ENCODE peak calls at places on chromosome 16, in ten cellular contexts. One of them, this sample, is unnamed.

GRCh38 chr16:57538235-57538711 is 1.9 kb upstream of the CCDC102A start:
- DNase-seq in effector memory CD8-positive, alpha-beta T cell: no peak
- DNase-seq in body of pancreas: no peak
- DNase-seq in fibroblast of pulmonary artery: no peak
- DNase-seq in stimulated activated CD8-positive, alpha-beta memory T cell treated with anti-CD3 and anti-CD28 coated beads, Interleukin-2, amount 100 ng/mL, for 1 hour: no peak
- DNase-seq in stimulated activated CD4-positive, alpha-beta T cell treated with anti-CD3 and anti-CD28 coated beads, TNF-alpha, amount 100 ng/mL, for 24 hours: no peak
- DNase-seq in hypothalamus: no peak
- DNase-seq in MM.1S: no peak
- DNase-seq in ELF-1: no peak
- DNase-seq in activated CD4-positive, alpha-beta T cell treated with anti-CD3 and anti-CD28 coated beads, Interleukin-2, amount 50 U/mL, for 48 hours: peak
- DNase-seq in this sample: no peak

GRCh38 chr16:48182979-48183537 is 27.3 kb upstream of the ABCC12 start:
- DNase-seq in body of pancreas: no peak
- DNase-seq in hypothalamus: no peak
- DNase-seq in effector memory CD8-positive, alpha-beta T cell: no peak
- DNase-seq in stimulated activated CD4-positive, alpha-beta T cell treated with anti-CD3 and anti-CD28 coated beads, TNF-alpha, amount 100 ng/mL, for 24 hours: no peak
- DNase-seq in MM.1S: no peak
- DNase-seq in fibroblast of pulmonary artery: no peak
- DNase-seq in stimulated activated CD8-positive, alpha-beta memory T cell treated with anti-CD3 and anti-CD28 coated beads, Interleukin-2, amount 100 ng/mL, for 1 hour: no peak
- DNase-seq in ELF-1: no peak
- DNase-seq in activated CD4-positive, alpha-beta T cell treated with anti-CD3 and anti-CD28 coated beads, Interleukin-2, amount 50 U/mL, for 48 hours: no peak
- DNase-seq in this sample: no peak

GRCh38 chr16:85975421-85976100 is 76.6 kb downstream of the IRF8 start:
- DNase-seq in stimulated activated CD8-positive, alpha-beta memory T cell treated with anti-CD3 and anti-CD28 coated beads, Interleukin-2, amount 100 ng/mL, for 1 hour: no peak
- DNase-seq in body of pancreas: no peak
- DNase-seq in fibroblast of pulmonary artery: no peak
- DNase-seq in hypothalamus: no peak
- DNase-seq in ELF-1: no peak
- DNase-seq in stimulated activated CD4-positive, alpha-beta T cell treated with anti-CD3 and anti-CD28 coated beads, TNF-alpha, amount 100 ng/mL, for 24 hours: no peak
- DNase-seq in MM.1S: no peak
- DNase-seq in effector memory CD8-positive, alpha-beta T cell: no peak
- DNase-seq in activated CD4-positive, alpha-beta T cell treated with anti-CD3 and anti-CD28 coated beads, Interleukin-2, amount 50 U/mL, for 48 hours: no peak
- DNase-seq in this sample: no peak

GRCh38 chr16:50293994-50294855 is 27.9 kb downstream of the ADCY7 start:
- DNase-seq in effector memory CD8-positive, alpha-beta T cell: no peak
- DNase-seq in stimulated activated CD8-positive, alpha-beta memory T cell treated with anti-CD3 and anti-CD28 coated beads, Interleukin-2, amount 100 ng/mL, for 1 hour: no peak
- DNase-seq in stimulated activated CD4-positive, alpha-beta T cell treated with anti-CD3 and anti-CD28 coated beads, TNF-alpha, amount 100 ng/mL, for 24 hours: no peak
- DNase-seq in fibroblast of pulmonary artery: no peak
- DNase-seq in body of pancreas: no peak
- DNase-seq in hypothalamus: no peak
- DNase-seq in activated CD4-positive, alpha-beta T cell treated with anti-CD3 and anti-CD28 coated beads, Interleukin-2, amount 50 U/mL, for 48 hours: no peak
- DNase-seq in MM.1S: no peak
- DNase-seq in ELF-1: no peak
- DNase-seq in this sample: no peak

GRCh38 chr16:48054881-48055601 is 100.8 kb downstream of the ABCC12 start:
- DNase-seq in stimulated activated CD8-positive, alpha-beta memory T cell treated with anti-CD3 and anti-CD28 coated beads, Interleukin-2, amount 100 ng/mL, for 1 hour: no peak
- DNase-seq in hypothalamus: no peak
- DNase-seq in body of pancreas: peak
- DNase-seq in activated CD4-positive, alpha-beta T cell treated with anti-CD3 and anti-CD28 coated beads, Interleukin-2, amount 50 U/mL, for 48 hours: peak
- DNase-seq in stimulated activated CD4-positive, alpha-beta T cell treated with anti-CD3 and anti-CD28 coated beads, TNF-alpha, amount 100 ng/mL, for 24 hours: no peak
- DNase-seq in effector memory CD8-positive, alpha-beta T cell: peak
- DNase-seq in ELF-1: peak
- DNase-seq in fibroblast of pulmonary artery: peak
- DNase-seq in MM.1S: peak
- DNase-seq in this sample: no peak

GRCh38 chr16:84357191-84357651 is 11.1 kb upstream of the ATP2C2 start:
- DNase-seq in activated CD4-positive, alpha-beta T cell treated with anti-CD3 and anti-CD28 coated beads, Interleukin-2, amount 50 U/mL, for 48 hours: peak
- DNase-seq in fibroblast of pulmonary artery: no peak
- DNase-seq in MM.1S: no peak
- DNase-seq in effector memory CD8-positive, alpha-beta T cell: no peak
- DNase-seq in ELF-1: no peak
- DNase-seq in stimulated activated CD4-positive, alpha-beta T cell treated with anti-CD3 and anti-CD28 coated beads, TNF-alpha, amount 100 ng/mL, for 24 hours: no peak
- DNase-seq in body of pancreas: no peak
- DNase-seq in hypothalamus: no peak
- DNase-seq in stimulated activated CD8-positive, alpha-beta memory T cell treated with anti-CD3 and anti-CD28 coated beads, Interleukin-2, amount 100 ng/mL, for 1 hour: no peak
- DNase-seq in this sample: no peak

GRCh38 chr16:71338193-71338592 is 20.3 kb upstream of the CALB2 start:
- DNase-seq in stimulated activated CD4-positive, alpha-beta T cell treated with anti-CD3 and anti-CD28 coated beads, TNF-alpha, amount 100 ng/mL, for 24 hours: no peak
- DNase-seq in hypothalamus: no peak
- DNase-seq in effector memory CD8-positive, alpha-beta T cell: no peak
- DNase-seq in activated CD4-positive, alpha-beta T cell treated with anti-CD3 and anti-CD28 coated beads, Interleukin-2, amount 50 U/mL, for 48 hours: no peak
- DNase-seq in ELF-1: no peak
- DNase-seq in stimulated activated CD8-positive, alpha-beta memory T cell treated with anti-CD3 and anti-CD28 coated beads, Interleukin-2, amount 100 ng/mL, for 1 hour: no peak
- DNase-seq in MM.1S: no peak
- DNase-seq in body of pancreas: no peak
- DNase-seq in fibroblast of pulmonary artery: no peak
- DNase-seq in this sample: no peak

GRCh38 chr16:10040136-10041080 is 141.8 kb downstream of the GRIN2A start:
- DNase-seq in stimulated activated CD8-positive, alpha-beta memory T cell treated with anti-CD3 and anti-CD28 coated beads, Interleukin-2, amount 100 ng/mL, for 1 hour: no peak
- DNase-seq in hypothalamus: no peak
- DNase-seq in fibroblast of pulmonary artery: no peak
- DNase-seq in ELF-1: peak
- DNase-seq in activated CD4-positive, alpha-beta T cell treated with anti-CD3 and anti-CD28 coated beads, Interleukin-2, amount 50 U/mL, for 48 hours: no peak
- DNase-seq in stimulated activated CD4-positive, alpha-beta T cell treated with anti-CD3 and anti-CD28 coated beads, TNF-alpha, amount 100 ng/mL, for 24 hours: no peak
- DNase-seq in body of pancreas: no peak
- DNase-seq in effector memory CD8-positive, alpha-beta T cell: no peak
- DNase-seq in MM.1S: no peak
- DNase-seq in this sample: no peak

GRCh38 chr16:49021136-49021535 is 260.5 kb downstream of the CBLN1 start:
- DNase-seq in hypothalamus: no peak
- DNase-seq in stimulated activated CD8-positive, alpha-beta memory T cell treated with anti-CD3 and anti-CD28 coated beads, Interleukin-2, amount 100 ng/mL, for 1 hour: no peak
- DNase-seq in ELF-1: no peak
- DNase-seq in MM.1S: no peak
- DNase-seq in stimulated activated CD4-positive, alpha-beta T cell treated with anti-CD3 and anti-CD28 coated beads, TNF-alpha, amount 100 ng/mL, for 24 hours: no peak
- DNase-seq in effector memory CD8-positive, alpha-beta T cell: no peak
- DNase-seq in body of pancreas: no peak
- DNase-seq in fibroblast of pulmonary artery: peak
- DNase-seq in activated CD4-positive, alpha-beta T cell treated with anti-CD3 and anti-CD28 coated beads, Interleukin-2, amount 50 U/mL, for 48 hours: no peak
- DNase-seq in this sample: peak

GRCh38 chr16:75402174-75402820 is 31.0 kb downstream of the CFDP1 start:
- DNase-seq in hypothalamus: no peak
- DNase-seq in body of pancreas: no peak
- DNase-seq in ELF-1: no peak
- DNase-seq in activated CD4-positive, alpha-beta T cell treated with anti-CD3 and anti-CD28 coated beads, Interleukin-2, amount 50 U/mL, for 48 hours: no peak
- DNase-seq in effector memory CD8-positive, alpha-beta T cell: no peak
- DNase-seq in stimulated activated CD8-positive, alpha-beta memory T cell treated with anti-CD3 and anti-CD28 coated beads, Interleukin-2, amount 100 ng/mL, for 1 hour: no peak
- DNase-seq in MM.1S: no peak
- DNase-seq in fibroblast of pulmonary artery: peak
- DNase-seq in stimulated activated CD4-positive, alpha-beta T cell treated with anti-CD3 and anti-CD28 coated beads, TNF-alpha, amount 100 ng/mL, for 24 hours: no peak
- DNase-seq in this sample: no peak

GRCh38 chr16:31064882-31065461 is 9.1 kb downstream of the ZNF668 start:
- DNase-seq in stimulated activated CD8-positive, alpha-beta memory T cell treated with anti-CD3 and anti-CD28 coated beads, Interleukin-2, amount 100 ng/mL, for 1 hour: no peak
- DNase-seq in fibroblast of pulmonary artery: peak
- DNase-seq in hypothalamus: no peak
- DNase-seq in stimulated activated CD4-positive, alpha-beta T cell treated with anti-CD3 and anti-CD28 coated beads, TNF-alpha, amount 100 ng/mL, for 24 hours: no peak
- DNase-seq in activated CD4-positive, alpha-beta T cell treated with anti-CD3 and anti-CD28 coated beads, Interleukin-2, amount 50 U/mL, for 48 hours: no peak
- DNase-seq in MM.1S: no peak
- DNase-seq in body of pancreas: peak
- DNase-seq in ELF-1: peak
- DNase-seq in effector memory CD8-positive, alpha-beta T cell: no peak
- DNase-seq in this sample: no peak

GRCh38 chr16:87956169-87956770 is 5.0 kb downstream of the BANP start:
- DNase-seq in fibroblast of pulmonary artery: peak
- DNase-seq in MM.1S: peak
- DNase-seq in ELF-1: peak
- DNase-seq in stimulated activated CD4-positive, alpha-beta T cell treated with anti-CD3 and anti-CD28 coated beads, TNF-alpha, amount 100 ng/mL, for 24 hours: peak
- DNase-seq in effector memory CD8-positive, alpha-beta T cell: peak
- DNase-seq in body of pancreas: peak
- DNase-seq in hypothalamus: no peak
- DNase-seq in activated CD4-positive, alpha-beta T cell treated with anti-CD3 and anti-CD28 coated beads, Interleukin-2, amount 50 U/mL, for 48 hours: peak
- DNase-seq in stimulated activated CD8-positive, alpha-beta memory T cell treated with anti-CD3 and anti-CD28 coated beads, Interleukin-2, amount 100 ng/mL, for 1 hour: no peak
- DNase-seq in this sample: no peak

GRCh38 chr16:22070361-22071351 is 21.7 kb upstream of the VWA3A start:
- DNase-seq in effector memory CD8-positive, alpha-beta T cell: no peak
- DNase-seq in activated CD4-positive, alpha-beta T cell treated with anti-CD3 and anti-CD28 coated beads, Interleukin-2, amount 50 U/mL, for 48 hours: no peak
- DNase-seq in stimulated activated CD8-positive, alpha-beta memory T cell treated with anti-CD3 and anti-CD28 coated beads, Interleukin-2, amount 100 ng/mL, for 1 hour: no peak
- DNase-seq in hypothalamus: no peak
- DNase-seq in MM.1S: no peak
- DNase-seq in fibroblast of pulmonary artery: peak
- DNase-seq in body of pancreas: peak
- DNase-seq in ELF-1: no peak
- DNase-seq in stimulated activated CD4-positive, alpha-beta T cell treated with anti-CD3 and anti-CD28 coated beads, TNF-alpha, amount 100 ng/mL, for 24 hours: no peak
- DNase-seq in this sample: no peak

GRCh38 chr16:14629612-14629918 is 495 bp downstream of the PARN start:
- DNase-seq in fibroblast of pulmonary artery: no peak
- DNase-seq in activated CD4-positive, alpha-beta T cell treated with anti-CD3 and anti-CD28 coated beads, Interleukin-2, amount 50 U/mL, for 48 hours: no peak
- DNase-seq in hypothalamus: no peak
- DNase-seq in stimulated activated CD8-positive, alpha-beta memory T cell treated with anti-CD3 and anti-CD28 coated beads, Interleukin-2, amount 100 ng/mL, for 1 hour: no peak
- DNase-seq in MM.1S: no peak
- DNase-seq in stimulated activated CD4-positive, alpha-beta T cell treated with anti-CD3 and anti-CD28 coated beads, TNF-alpha, amount 100 ng/mL, for 24 hours: no peak
- DNase-seq in body of pancreas: peak
- DNase-seq in ELF-1: no peak
- DNase-seq in effector memory CD8-positive, alpha-beta T cell: no peak
- DNase-seq in this sample: no peak

GRCh38 chr16:17277981-17278381 is 192.8 kb downstream of the XYLT1 start:
- DNase-seq in effector memory CD8-positive, alpha-beta T cell: no peak
- DNase-seq in activated CD4-positive, alpha-beta T cell treated with anti-CD3 and anti-CD28 coated beads, Interleukin-2, amount 50 U/mL, for 48 hours: no peak
- DNase-seq in fibroblast of pulmonary artery: peak
- DNase-seq in body of pancreas: peak
- DNase-seq in stimulated activated CD4-positive, alpha-beta T cell treated with anti-CD3 and anti-CD28 coated beads, TNF-alpha, amount 100 ng/mL, for 24 hours: no peak
- DNase-seq in MM.1S: no peak
- DNase-seq in ELF-1: peak
- DNase-seq in stimulated activated CD8-positive, alpha-beta memory T cell treated with anti-CD3 and anti-CD28 coated beads, Interleukin-2, amount 100 ng/mL, for 1 hour: no peak
- DNase-seq in hypothalamus: no peak
- DNase-seq in this sample: no peak

GRCh38 chr16:3007957-3008748 is 4.6 kb upstream of the CLDN9 start:
- DNase-seq in ELF-1: peak
- DNase-seq in body of pancreas: peak
- DNase-seq in fibroblast of pulmonary artery: no peak
- DNase-seq in MM.1S: no peak
- DNase-seq in stimulated activated CD8-positive, alpha-beta memory T cell treated with anti-CD3 and anti-CD28 coated beads, Interleukin-2, amount 100 ng/mL, for 1 hour: no peak
- DNase-seq in effector memory CD8-positive, alpha-beta T cell: no peak
- DNase-seq in hypothalamus: no peak
- DNase-seq in stimulated activated CD4-positive, alpha-beta T cell treated with anti-CD3 and anti-CD28 coated beads, TNF-alpha, amount 100 ng/mL, for 24 hours: no peak
- DNase-seq in activated CD4-positive, alpha-beta T cell treated with anti-CD3 and anti-CD28 coated beads, Interleukin-2, amount 50 U/mL, for 48 hours: no peak
- DNase-seq in this sample: no peak

GRCh38 chr16:58027341-58028167 is 2.0 kb downstream of the MMP15 start:
- DNase-seq in fibroblast of pulmonary artery: no peak
- DNase-seq in activated CD4-positive, alpha-beta T cell treated with anti-CD3 and anti-CD28 coated beads, Interleukin-2, amount 50 U/mL, for 48 hours: no peak
- DNase-seq in stimulated activated CD8-positive, alpha-beta memory T cell treated with anti-CD3 and anti-CD28 coated beads, Interleukin-2, amount 100 ng/mL, for 1 hour: no peak
- DNase-seq in body of pancreas: peak
- DNase-seq in stimulated activated CD4-positive, alpha-beta T cell treated with anti-CD3 and anti-CD28 coated beads, TNF-alpha, amount 100 ng/mL, for 24 hours: no peak
- DNase-seq in effector memory CD8-positive, alpha-beta T cell: no peak
- DNase-seq in ELF-1: peak
- DNase-seq in MM.1S: no peak
- DNase-seq in hypothalamus: no peak
- DNase-seq in this sample: no peak

GRCh38 chr16:4882261-4882632 is 35.0 kb downstream of the UBN1 start:
- DNase-seq in body of pancreas: no peak
- DNase-seq in fibroblast of pulmonary artery: peak
- DNase-seq in stimulated activated CD4-positive, alpha-beta T cell treated with anti-CD3 and anti-CD28 coated beads, TNF-alpha, amount 100 ng/mL, for 24 hours: no peak
- DNase-seq in hypothalamus: no peak
- DNase-seq in ELF-1: no peak
- DNase-seq in MM.1S: no peak
- DNase-seq in stimulated activated CD8-positive, alpha-beta memory T cell treated with anti-CD3 and anti-CD28 coated beads, Interleukin-2, amount 100 ng/mL, for 1 hour: no peak
- DNase-seq in activated CD4-positive, alpha-beta T cell treated with anti-CD3 and anti-CD28 coated beads, Interleukin-2, amount 50 U/mL, for 48 hours: no peak
- DNase-seq in effector memory CD8-positive, alpha-beta T cell: no peak
- DNase-seq in this sample: no peak

GRCh38 chr16:24520983-24521382 is 18.4 kb upstream of the RBBP6 start:
- DNase-seq in effector memory CD8-positive, alpha-beta T cell: no peak
- DNase-seq in stimulated activated CD8-positive, alpha-beta memory T cell treated with anti-CD3 and anti-CD28 coated beads, Interleukin-2, amount 100 ng/mL, for 1 hour: no peak
- DNase-seq in hypothalamus: no peak
- DNase-seq in activated CD4-positive, alpha-beta T cell treated with anti-CD3 and anti-CD28 coated beads, Interleukin-2, amount 50 U/mL, for 48 hours: no peak
- DNase-seq in body of pancreas: no peak
- DNase-seq in ELF-1: no peak
- DNase-seq in stimulated activated CD4-positive, alpha-beta T cell treated with anti-CD3 and anti-CD28 coated beads, TNF-alpha, amount 100 ng/mL, for 24 hours: no peak
- DNase-seq in fibroblast of pulmonary artery: no peak
- DNase-seq in MM.1S: no peak
- DNase-seq in this sample: no peak

GRCh38 chr16:7581175-7581574 is 248.5 kb downstream of the RBFOX1 start:
- DNase-seq in ELF-1: no peak
- DNase-seq in hypothalamus: no peak
- DNase-seq in body of pancreas: no peak
- DNase-seq in effector memory CD8-positive, alpha-beta T cell: no peak
- DNase-seq in activated CD4-positive, alpha-beta T cell treated with anti-CD3 and anti-CD28 coated beads, Interleukin-2, amount 50 U/mL, for 48 hours: no peak
- DNase-seq in MM.1S: no peak
- DNase-seq in stimulated activated CD4-positive, alpha-beta T cell treated with anti-CD3 and anti-CD28 coated beads, TNF-alpha, amount 100 ng/mL, for 24 hours: no peak
- DNase-seq in fibroblast of pulmonary artery: no peak
- DNase-seq in stimulated activated CD8-positive, alpha-beta memory T cell treated with anti-CD3 and anti-CD28 coated beads, Interleukin-2, amount 100 ng/mL, for 1 hour: no peak
- DNase-seq in this sample: peak

GRCh38 chr16:81582655-81583441 is 138.2 kb downstream of the CMIP start:
- DNase-seq in fibroblast of pulmonary artery: peak
- DNase-seq in ELF-1: no peak
- DNase-seq in body of pancreas: peak
- DNase-seq in stimulated activated CD4-positive, alpha-beta T cell treated with anti-CD3 and anti-CD28 coated beads, TNF-alpha, amount 100 ng/mL, for 24 hours: no peak
- DNase-seq in MM.1S: no peak
- DNase-seq in hypothalamus: peak
- DNase-seq in activated CD4-positive, alpha-beta T cell treated with anti-CD3 and anti-CD28 coated beads, Interleukin-2, amount 50 U/mL, for 48 hours: no peak
- DNase-seq in stimulated activated CD8-positive, alpha-beta memory T cell treated with anti-CD3 and anti-CD28 coated beads, Interleukin-2, amount 100 ng/mL, for 1 hour: no peak
- DNase-seq in effector memory CD8-positive, alpha-beta T cell: no peak
- DNase-seq in this sample: no peak

GRCh38 chr16:56684926-56685590 is 2.8 kb downstream of the MT1X start:
- DNase-seq in hypothalamus: no peak
- DNase-seq in MM.1S: no peak
- DNase-seq in ELF-1: no peak
- DNase-seq in body of pancreas: peak
- DNase-seq in activated CD4-positive, alpha-beta T cell treated with anti-CD3 and anti-CD28 coated beads, Interleukin-2, amount 50 U/mL, for 48 hours: no peak
- DNase-seq in stimulated activated CD4-positive, alpha-beta T cell treated with anti-CD3 and anti-CD28 coated beads, TNF-alpha, amount 100 ng/mL, for 24 hours: no peak
- DNase-seq in effector memory CD8-positive, alpha-beta T cell: no peak
- DNase-seq in stimulated activated CD8-positive, alpha-beta memory T cell treated with anti-CD3 and anti-CD28 coated beads, Interleukin-2, amount 100 ng/mL, for 1 hour: no peak
- DNase-seq in fibroblast of pulmonary artery: no peak
- DNase-seq in this sample: no peak

GRCh38 chr16:85152414-85153030 is 40.2 kb upstream of the CIBAR2 start:
- DNase-seq in hypothalamus: no peak
- DNase-seq in fibroblast of pulmonary artery: no peak
- DNase-seq in body of pancreas: no peak
- DNase-seq in activated CD4-positive, alpha-beta T cell treated with anti-CD3 and anti-CD28 coated beads, Interleukin-2, amount 50 U/mL, for 48 hours: no peak
- DNase-seq in stimulated activated CD4-positive, alpha-beta T cell treated with anti-CD3 and anti-CD28 coated beads, TNF-alpha, amount 100 ng/mL, for 24 hours: no peak
- DNase-seq in stimulated activated CD8-positive, alpha-beta memory T cell treated with anti-CD3 and anti-CD28 coated beads, Interleukin-2, amount 100 ng/mL, for 1 hour: no peak
- DNase-seq in ELF-1: no peak
- DNase-seq in MM.1S: no peak
- DNase-seq in effector memory CD8-positive, alpha-beta T cell: no peak
- DNase-seq in this sample: no peak

GRCh38 chr16:10114411-10114810 is 67.8 kb downstream of the GRIN2A start:
- DNase-seq in body of pancreas: peak
- DNase-seq in ELF-1: no peak
- DNase-seq in hypothalamus: no peak
- DNase-seq in activated CD4-positive, alpha-beta T cell treated with anti-CD3 and anti-CD28 coated beads, Interleukin-2, amount 50 U/mL, for 48 hours: no peak
- DNase-seq in stimulated activated CD8-positive, alpha-beta memory T cell treated with anti-CD3 and anti-CD28 coated beads, Interleukin-2, amount 100 ng/mL, for 1 hour: no peak
- DNase-seq in fibroblast of pulmonary artery: no peak
- DNase-seq in effector memory CD8-positive, alpha-beta T cell: no peak
- DNase-seq in MM.1S: no peak
- DNase-seq in stimulated activated CD4-positive, alpha-beta T cell treated with anti-CD3 and anti-CD28 coated beads, TNF-alpha, amount 100 ng/mL, for 24 hours: no peak
- DNase-seq in this sample: no peak

GRCh38 chr16:77790964-77791363 is 2.6 kb downstream of the VAT1L start:
- DNase-seq in ELF-1: no peak
- DNase-seq in hypothalamus: no peak
- DNase-seq in activated CD4-positive, alpha-beta T cell treated with anti-CD3 and anti-CD28 coated beads, Interleukin-2, amount 50 U/mL, for 48 hours: no peak
- DNase-seq in stimulated activated CD4-positive, alpha-beta T cell treated with anti-CD3 and anti-CD28 coated beads, TNF-alpha, amount 100 ng/mL, for 24 hours: no peak
- DNase-seq in stimulated activated CD8-positive, alpha-beta memory T cell treated with anti-CD3 and anti-CD28 coated beads, Interleukin-2, amount 100 ng/mL, for 1 hour: no peak
- DNase-seq in effector memory CD8-positive, alpha-beta T cell: no peak
- DNase-seq in MM.1S: no peak
- DNase-seq in fibroblast of pulmonary artery: no peak
- DNase-seq in body of pancreas: no peak
- DNase-seq in this sample: no peak

GRCh38 chr16:84593825-84594724 is 23.8 kb downstream of the COTL1 start:
- DNase-seq in body of pancreas: peak
- DNase-seq in MM.1S: peak
- DNase-seq in activated CD4-positive, alpha-beta T cell treated with anti-CD3 and anti-CD28 coated beads, Interleukin-2, amount 50 U/mL, for 48 hours: peak
- DNase-seq in fibroblast of pulmonary artery: peak
- DNase-seq in stimulated activated CD8-positive, alpha-beta memory T cell treated with anti-CD3 and anti-CD28 coated beads, Interleukin-2, amount 100 ng/mL, for 1 hour: peak
- DNase-seq in ELF-1: peak
- DNase-seq in hypothalamus: no peak
- DNase-seq in effector memory CD8-positive, alpha-beta T cell: peak
- DNase-seq in stimulated activated CD4-positive, alpha-beta T cell treated with anti-CD3 and anti-CD28 coated beads, TNF-alpha, amount 100 ng/mL, for 24 hours: no peak
- DNase-seq in this sample: no peak

GRCh38 chr16:25690563-25691143 is 1.1 kb upstream of the HS3ST4 start:
- DNase-seq in ELF-1: no peak
- DNase-seq in body of pancreas: no peak
- DNase-seq in MM.1S: no peak
- DNase-seq in activated CD4-positive, alpha-beta T cell treated with anti-CD3 and anti-CD28 coated beads, Interleukin-2, amount 50 U/mL, for 48 hours: no peak
- DNase-seq in stimulated activated CD4-positive, alpha-beta T cell treated with anti-CD3 and anti-CD28 coated beads, TNF-alpha, amount 100 ng/mL, for 24 hours: no peak
- DNase-seq in effector memory CD8-positive, alpha-beta T cell: no peak
- DNase-seq in fibroblast of pulmonary artery: no peak
- DNase-seq in hypothalamus: no peak
- DNase-seq in stimulated activated CD8-positive, alpha-beta memory T cell treated with anti-CD3 and anti-CD28 coated beads, Interleukin-2, amount 100 ng/mL, for 1 hour: no peak
- DNase-seq in this sample: no peak

GRCh38 chr16:24977673-24978065 is 37.5 kb downstream of the ARHGAP17 start:
- DNase-seq in ELF-1: no peak
- DNase-seq in effector memory CD8-positive, alpha-beta T cell: no peak
- DNase-seq in stimulated activated CD4-positive, alpha-beta T cell treated with anti-CD3 and anti-CD28 coated beads, TNF-alpha, amount 100 ng/mL, for 24 hours: no peak
- DNase-seq in hypothalamus: no peak
- DNase-seq in MM.1S: no peak
- DNase-seq in fibroblast of pulmonary artery: peak
- DNase-seq in stimulated activated CD8-positive, alpha-beta memory T cell treated with anti-CD3 and anti-CD28 coated beads, Interleukin-2, amount 100 ng/mL, for 1 hour: no peak
- DNase-seq in activated CD4-positive, alpha-beta T cell treated with anti-CD3 and anti-CD28 coated beads, Interleukin-2, amount 50 U/mL, for 48 hours: no peak
- DNase-seq in body of pancreas: no peak
- DNase-seq in this sample: no peak